ENCODE peak calls at places on chromosomes 12 and 14, in six cellular contexts. One of them, this sample, is unnamed.

GRCh38 chr12:115946092-115946491 is 331.4 kb downstream of the MED13L start:
- DNase-seq in CD4-positive, alpha-beta T cell: no peak
- DNase-seq in B cell: no peak
- DNase-seq in nephron progenitor cell: no peak
- DNase-seq in tibial artery: no peak
- DNase-seq in type B pancreatic cell: no peak
- DNase-seq in this sample: no peak

GRCh38 chr12:41701943-41702601 is 442.6 kb downstream of the GXYLT1 start:
- DNase-seq in type B pancreatic cell: no peak
- DNase-seq in tibial artery: no peak
- DNase-seq in B cell: no peak
- DNase-seq in CD4-positive, alpha-beta T cell: no peak
- DNase-seq in nephron progenitor cell: no peak
- DNase-seq in this sample: no peak

GRCh38 chr12:111775205-111776193 is 8.8 kb downstream of the ALDH2 start:
- DNase-seq in CD4-positive, alpha-beta T cell: no peak
- DNase-seq in B cell: peak
- DNase-seq in tibial artery: peak
- DNase-seq in type B pancreatic cell: no peak
- DNase-seq in nephron progenitor cell: peak
- DNase-seq in this sample: peak

GRCh38 chr12:125178222-125178621 is 113.0 kb downstream of the AACS start:
- DNase-seq in tibial artery: no peak
- DNase-seq in B cell: no peak
- DNase-seq in nephron progenitor cell: no peak
- DNase-seq in type B pancreatic cell: no peak
- DNase-seq in CD4-positive, alpha-beta T cell: no peak
- DNase-seq in this sample: no peak

GRCh38 chr12:110543252-110543959 is 39.7 kb downstream of the PPTC7 start:
- DNase-seq in type B pancreatic cell: no peak
- DNase-seq in B cell: no peak
- DNase-seq in nephron progenitor cell: no peak
- DNase-seq in CD4-positive, alpha-beta T cell: no peak
- DNase-seq in tibial artery: peak
- DNase-seq in this sample: no peak

GRCh38 chr12:6322969-6323339 is 12.5 kb downstream of the PLEKHG6 start:
- DNase-seq in B cell: no peak
- DNase-seq in tibial artery: no peak
- DNase-seq in CD4-positive, alpha-beta T cell: no peak
- DNase-seq in nephron progenitor cell: no peak
- DNase-seq in type B pancreatic cell: no peak
- DNase-seq in this sample: no peak

GRCh38 chr14:33529773-33530172 is 421.1 kb downstream of the EGLN3 start:
- DNase-seq in tibial artery: no peak
- DNase-seq in nephron progenitor cell: no peak
- DNase-seq in CD4-positive, alpha-beta T cell: no peak
- DNase-seq in type B pancreatic cell: no peak
- DNase-seq in B cell: no peak
- DNase-seq in this sample: no peak

GRCh38 chr12:120669055-120669828 is 17.7 kb upstream of the MLEC start:
- DNase-seq in B cell: peak
- DNase-seq in tibial artery: peak
- DNase-seq in type B pancreatic cell: no peak
- DNase-seq in CD4-positive, alpha-beta T cell: no peak
- DNase-seq in nephron progenitor cell: peak
- DNase-seq in this sample: peak

GRCh38 chr12:112126916-112127315 is 1.6 kb downstream of the TRAFD1 start:
- DNase-seq in CD4-positive, alpha-beta T cell: no peak
- DNase-seq in type B pancreatic cell: no peak
- DNase-seq in nephron progenitor cell: no peak
- DNase-seq in tibial artery: no peak
- DNase-seq in B cell: no peak
- DNase-seq in this sample: no peak

GRCh38 chr14:54919330-54919729 is 16.7 kb upstream of the GCH1 start:
- DNase-seq in nephron progenitor cell: no peak
- DNase-seq in B cell: no peak
- DNase-seq in type B pancreatic cell: no peak
- DNase-seq in CD4-positive, alpha-beta T cell: no peak
- DNase-seq in tibial artery: no peak
- DNase-seq in this sample: no peak

GRCh38 chr14:31939934-31940333 is 137.2 kb upstream of the ARHGAP5 start:
- DNase-seq in tibial artery: no peak
- DNase-seq in type B pancreatic cell: no peak
- DNase-seq in CD4-positive, alpha-beta T cell: no peak
- DNase-seq in B cell: no peak
- DNase-seq in nephron progenitor cell: no peak
- DNase-seq in this sample: no peak

GRCh38 chr14:77128414-77128891 is 13.1 kb downstream of the ZDHHC22 start:
- DNase-seq in tibial artery: no peak
- DNase-seq in B cell: no peak
- DNase-seq in nephron progenitor cell: no peak
- DNase-seq in type B pancreatic cell: no peak
- DNase-seq in CD4-positive, alpha-beta T cell: no peak
- DNase-seq in this sample: no peak

GRCh38 chr12:95653761-95654546 is 102.7 kb upstream of the USP44 start:
- DNase-seq in type B pancreatic cell: no peak
- DNase-seq in tibial artery: no peak
- DNase-seq in CD4-positive, alpha-beta T cell: no peak
- DNase-seq in nephron progenitor cell: no peak
- DNase-seq in B cell: peak
- DNase-seq in this sample: no peak

GRCh38 chr12:99200711-99201384 is 446.7 kb upstream of the GARIN6 start:
- DNase-seq in nephron progenitor cell: no peak
- DNase-seq in tibial artery: no peak
- DNase-seq in B cell: no peak
- DNase-seq in CD4-positive, alpha-beta T cell: no peak
- DNase-seq in type B pancreatic cell: no peak
- DNase-seq in this sample: no peak

GRCh38 chr14:72822946-72823611 is 70.8 kb downstream of the DPF3 start:
- DNase-seq in nephron progenitor cell: no peak
- DNase-seq in tibial artery: no peak
- DNase-seq in type B pancreatic cell: no peak
- DNase-seq in B cell: no peak
- DNase-seq in CD4-positive, alpha-beta T cell: no peak
- DNase-seq in this sample: no peak

GRCh38 chr14:104098272-104099095 is 13.0 kb downstream of the ASPG start:
- DNase-seq in type B pancreatic cell: no peak
- DNase-seq in nephron progenitor cell: no peak
- DNase-seq in tibial artery: no peak
- DNase-seq in B cell: no peak
- DNase-seq in CD4-positive, alpha-beta T cell: no peak
- DNase-seq in this sample: no peak

GRCh38 chr14:105201928-105202513 is 20.9 kb upstream of the NUDT14 start:
- DNase-seq in type B pancreatic cell: no peak
- DNase-seq in CD4-positive, alpha-beta T cell: no peak
- DNase-seq in B cell: peak
- DNase-seq in tibial artery: no peak
- DNase-seq in nephron progenitor cell: no peak
- DNase-seq in this sample: no peak

GRCh38 chr14:94041551-94042346 is 15.6 kb downstream of the OTUB2 start:
- DNase-seq in B cell: no peak
- DNase-seq in tibial artery: no peak
- DNase-seq in nephron progenitor cell: no peak
- DNase-seq in CD4-positive, alpha-beta T cell: no peak
- DNase-seq in type B pancreatic cell: no peak
- DNase-seq in this sample: no peak

GRCh38 chr14:44149597-44149996 is 357.5 kb downstream of the FSCB start:
- DNase-seq in CD4-positive, alpha-beta T cell: no peak
- DNase-seq in nephron progenitor cell: peak
- DNase-seq in B cell: no peak
- DNase-seq in type B pancreatic cell: peak
- DNase-seq in tibial artery: no peak
- DNase-seq in this sample: no peak

GRCh38 chr12:65695077-65695865 is 129.0 kb upstream of the HMGA2 start:
- DNase-seq in type B pancreatic cell: no peak
- DNase-seq in tibial artery: peak
- DNase-seq in nephron progenitor cell: no peak
- DNase-seq in CD4-positive, alpha-beta T cell: no peak
- DNase-seq in B cell: no peak
- DNase-seq in this sample: no peak

GRCh38 chr14:53840444-53840843 is 116.2 kb downstream of the BMP4 start:
- DNase-seq in tibial artery: no peak
- DNase-seq in nephron progenitor cell: no peak
- DNase-seq in B cell: no peak
- DNase-seq in type B pancreatic cell: no peak
- DNase-seq in CD4-positive, alpha-beta T cell: no peak
- DNase-seq in this sample: no peak

GRCh38 chr12:104055686-104056388 is 5.8 kb upstream of the GLT8D2 start:
- DNase-seq in tibial artery: peak
- DNase-seq in B cell: no peak
- DNase-seq in type B pancreatic cell: no peak
- DNase-seq in nephron progenitor cell: no peak
- DNase-seq in CD4-positive, alpha-beta T cell: no peak
- DNase-seq in this sample: no peak

DNA sequence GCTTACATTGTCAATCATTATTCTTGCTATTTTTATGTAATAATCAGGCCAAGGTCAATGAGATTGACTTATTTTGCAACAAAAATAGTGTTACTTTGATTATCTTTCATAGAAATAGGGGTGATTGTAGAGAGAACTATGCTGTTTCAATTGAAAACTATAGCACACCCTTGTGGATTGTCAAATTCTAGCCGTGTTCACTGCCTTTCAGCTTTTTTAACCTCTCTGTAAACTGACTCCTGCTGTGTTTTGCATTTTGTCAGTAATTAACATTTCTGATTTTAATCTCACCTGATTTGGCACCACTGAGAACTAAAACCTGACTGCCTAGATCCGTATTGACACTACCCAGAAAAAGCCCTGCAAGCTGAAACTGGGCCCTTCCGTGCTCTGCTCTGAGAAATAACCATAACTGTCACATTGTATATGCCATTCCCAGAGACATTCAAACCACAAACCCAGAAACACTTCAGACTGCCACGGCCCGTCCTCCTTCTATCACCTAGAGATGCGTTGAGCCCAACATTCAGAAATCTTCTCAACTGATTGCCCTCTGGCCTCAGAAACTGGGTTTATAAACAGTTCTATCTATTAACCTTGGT is 26.6 kb upstream of the ETV6 start:
- DNase-seq in CD4-positive, alpha-beta T cell: no peak
- DNase-seq in B cell: no peak
- DNase-seq in type B pancreatic cell: no peak
- DNase-seq in nephron progenitor cell: no peak
- DNase-seq in tibial artery: no peak
- DNase-seq in this sample: peak
- TF ChIP-seq CTCF in CD4-positive, alpha-beta T cell: no peak
- TF ChIP-seq CTCF in B cell: no peak
- TF ChIP-seq CTCF in type B pancreatic cell: no peak
- TF ChIP-seq CTCF in nephron progenitor cell: no peak
- TF ChIP-seq CTCF in tibial artery: no peak
- TF ChIP-seq CTCF in this sample: peak

GRCh38 chr12:48202766-48203165 is 326 bp downstream of the OR10AD1 start:
- DNase-seq in nephron progenitor cell: no peak
- DNase-seq in CD4-positive, alpha-beta T cell: no peak
- DNase-seq in type B pancreatic cell: no peak
- DNase-seq in B cell: no peak
- DNase-seq in tibial artery: no peak
- DNase-seq in this sample: no peak

GRCh38 chr12:48201516-48201915 is 1.6 kb downstream of the OR10AD1 start:
- DNase-seq in B cell: no peak
- DNase-seq in type B pancreatic cell: no peak
- DNase-seq in tibial artery: no peak
- DNase-seq in nephron progenitor cell: no peak
- DNase-seq in CD4-positive, alpha-beta T cell: no peak
- DNase-seq in this sample: no peak

GRCh38 chr12:48201091-48201490 is 2.0 kb downstream of the OR10AD1 start:
- DNase-seq in nephron progenitor cell: no peak
- DNase-seq in tibial artery: no peak
- DNase-seq in B cell: no peak
- DNase-seq in CD4-positive, alpha-beta T cell: no peak
- DNase-seq in type B pancreatic cell: no peak
- DNase-seq in this sample: no peak

GRCh38 chr12:48199784-48200198 is 3.3 kb downstream of the OR10AD1 start:
- DNase-seq in nephron progenitor cell: no peak
- DNase-seq in type B pancreatic cell: no peak
- DNase-seq in tibial artery: no peak
- DNase-seq in B cell: no peak
- DNase-seq in CD4-positive, alpha-beta T cell: peak
- DNase-seq in this sample: no peak

DNA sequence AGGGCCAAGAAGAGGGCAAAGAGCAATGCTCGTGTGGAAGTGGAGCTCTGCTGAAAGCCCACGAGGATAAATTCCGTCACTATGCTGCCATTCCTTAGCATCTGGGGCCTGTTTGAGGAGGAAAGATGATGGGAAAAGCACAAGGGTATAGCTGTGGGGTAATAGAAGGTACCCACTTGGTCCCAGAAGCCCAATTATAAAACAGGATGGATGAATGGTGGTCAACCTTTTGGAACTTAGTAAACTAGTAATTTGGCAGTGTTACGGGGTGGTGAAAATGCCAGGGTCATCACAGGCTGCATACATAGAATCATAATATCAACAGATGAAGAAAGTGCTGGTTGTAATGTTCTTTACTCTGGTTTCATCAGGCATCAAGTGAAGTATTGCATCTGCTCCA is at the start of gene OR10AD1:
- DNase-seq in B cell: no peak
- DNase-seq in tibial artery: no peak
- DNase-seq in type B pancreatic cell: no peak
- DNase-seq in CD4-positive, alpha-beta T cell: no peak
- DNase-seq in nephron progenitor cell: no peak
- DNase-seq in this sample: no peak
- TF ChIP-seq CTCF in B cell: no peak
- TF ChIP-seq CTCF in tibial artery: no peak
- TF ChIP-seq CTCF in type B pancreatic cell: no peak
- TF ChIP-seq CTCF in CD4-positive, alpha-beta T cell: no peak
- TF ChIP-seq CTCF in nephron progenitor cell: no peak
- TF ChIP-seq CTCF in this sample: no peak

DNA sequence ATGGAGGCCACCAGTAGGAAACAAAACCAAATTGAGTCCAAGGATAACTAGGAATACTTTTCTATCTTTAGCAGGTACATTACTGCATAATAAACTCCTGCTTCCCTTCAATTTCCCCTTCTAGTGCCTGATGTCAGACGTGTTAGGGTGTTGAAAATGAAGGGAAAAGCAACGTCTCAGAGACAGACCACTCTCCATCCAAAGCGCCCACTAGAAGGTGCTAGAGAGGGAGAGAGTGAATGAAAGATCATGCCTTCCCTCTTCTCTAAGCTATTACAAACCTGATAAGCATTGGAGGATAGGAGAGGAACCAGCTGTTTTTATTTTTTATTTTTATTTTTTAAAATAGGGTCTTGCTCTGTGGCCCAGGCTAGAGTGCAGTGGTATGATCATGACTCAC is 64.1 kb downstream of the ZNF641 start:
- DNase-seq in B cell: no peak
- DNase-seq in nephron progenitor cell: no peak
- DNase-seq in type B pancreatic cell: no peak
- DNase-seq in CD4-positive, alpha-beta T cell: no peak
- DNase-seq in tibial artery: no peak
- DNase-seq in this sample: no peak
- TF ChIP-seq CTCF in B cell: peak
- TF ChIP-seq CTCF in nephron progenitor cell: peak
- TF ChIP-seq CTCF in type B pancreatic cell: peak
- TF ChIP-seq CTCF in CD4-positive, alpha-beta T cell: no peak
- TF ChIP-seq CTCF in tibial artery: peak
- TF ChIP-seq CTCF in this sample: peak

DNA sequence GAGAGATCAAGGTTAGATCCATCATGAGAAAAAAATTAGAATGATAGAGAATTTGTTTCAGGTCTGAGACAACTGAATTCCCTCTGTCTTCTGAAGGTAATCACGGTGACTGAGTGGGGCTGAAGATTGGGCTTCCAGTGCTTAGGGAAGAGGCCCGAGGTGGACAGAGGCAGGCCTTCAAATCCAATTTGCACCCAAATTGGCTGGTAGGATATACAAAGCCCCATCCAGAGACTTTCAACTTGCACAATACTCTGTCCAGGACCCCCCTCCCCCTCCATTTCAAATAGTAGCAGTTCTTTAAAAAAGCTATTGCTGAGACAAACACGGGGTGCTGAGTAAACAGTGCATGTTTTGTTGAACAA is 3.7 kb upstream of the FOXG1 start:
- DNase-seq in tibial artery: no peak
- DNase-seq in nephron progenitor cell: no peak
- DNase-seq in B cell: no peak
- DNase-seq in CD4-positive, alpha-beta T cell: no peak
- DNase-seq in type B pancreatic cell: no peak
- DNase-seq in this sample: no peak
- TF ChIP-seq CTCF in tibial artery: no peak
- TF ChIP-seq CTCF in nephron progenitor cell: no peak
- TF ChIP-seq CTCF in B cell: no peak
- TF ChIP-seq CTCF in CD4-positive, alpha-beta T cell: no peak
- TF ChIP-seq CTCF in type B pancreatic cell: no peak
- TF ChIP-seq CTCF in this sample: no peak

This sample was measured in GM13977.